ENCODE peak calls at places on chromosomes 16 and 17, in six cellular contexts. G, J, M, N, S and H are unnamed samples.

GRCh38 chr17:57478433-57478832 is 222.1 kb downstream of the MSI2 start:
- DNase-seq in J (no peak), N (no peak), G (peak; percentile 62), M (no peak), S (no peak), H (no peak)

GRCh38 chr17:14118951-14119350 is 49.6 kb downstream of the COX10 start:
- DNase-seq in N (no peak), G (no peak), S (no peak), M (no peak), J (no peak), H (no peak)

GRCh38 chr16:88382491-88383400 is at the start of gene ZNF469:
- DNase-seq in M (no peak), S (no peak), J (peak; percentile 34), N (peak; percentile 30), G (no peak), H (no peak)

GRCh38 chr17:600576-601301 is 113.9 kb downstream of the VPS53 start:
- DNase-seq in G (no peak), N (no peak), J (no peak), S (no peak), M (peak; percentile 89), H (no peak)

GRCh38 chr16:4011225-4011939 is 104.9 kb downstream of the ADCY9 start:
- DNase-seq in N (peak; percentile 30), S (no peak), M (peak; percentile 65), G (no peak), J (no peak), H (no peak)

GRCh38 chr17:55641559-55642160 is 81.0 kb downstream of the TMEM100 start:
- DNase-seq in S (peak; percentile 33), M (peak; percentile 77), G (peak; percentile 70), N (peak; percentile 52), J (peak; percentile 73), H (peak; percentile 58)

GRCh38 chr17:61401280-61402072 is 1.8 kb downstream of the TBX2 start:
- DNase-seq in J (no peak), G (no peak), N (no peak), S (no peak), M (no peak), H (no peak)

GRCh38 chr17:30369995-30370394 is 8.7 kb upstream of the CPD start:
- DNase-seq in S (no peak), J (no peak), G (no peak), M (no peak), N (no peak), H (no peak)

GRCh38 chr17:37770631-37771518 is 26.0 kb upstream of the HNF1B start:
- DNase-seq in G (peak; percentile 60), M (peak; percentile 61), N (peak; percentile 80), J (peak; percentile 82), S (no peak), H (peak; percentile 61)

GRCh38 chr17:57289613-57290012 is 33.3 kb downstream of the MSI2 start:
- DNase-seq in N (no peak), J (no peak), S (no peak), G (no peak), M (no peak), H (no peak)

GRCh38 chr16:88437367-88437964 is 15.6 kb upstream of the ZFPM1 start:
- DNase-seq in S (peak; percentile 44), G (peak; percentile 74), J (peak; percentile 52), N (peak; percentile 93), M (peak; percentile 17), H (peak; percentile 48)

GRCh38 chr16:24673155-24673554 is 56.3 kb upstream of the TNRC6A start:
- DNase-seq in S (no peak), M (no peak), J (no peak), G (no peak), N (no peak), H (peak; percentile 33)

GRCh38 chr17:27491713-27492190 is 35.5 kb downstream of the KSR1 start:
- DNase-seq in S (no peak), M (no peak), N (no peak), G (peak; percentile 94), J (no peak), H (no peak)

GRCh38 chr17:37299257-37299985 is 76.4 kb upstream of the C17orf78 start:
- DNase-seq in G (no peak), S (no peak), M (peak; percentile 66), N (no peak), J (no peak), H (no peak)

GRCh38 chr16:56911771-56912541 is 20.0 kb upstream of the HERPUD1 start:
- DNase-seq in J (no peak), M (no peak), S (no peak), G (no peak), N (no peak), H (no peak)

GRCh38 chr17:51461578-51462004 is 201.2 kb downstream of the UTP18 start:
- DNase-seq in J (peak; percentile 81), G (peak; percentile 65), M (peak; percentile 37), S (peak; percentile 29), N (peak; percentile 79), H (peak; percentile 65)

GRCh38 chr17:73308017-73308823 is 3.6 kb downstream of the CDC42EP4 start:
- DNase-seq in G (peak; percentile 95), N (no peak), S (no peak), M (peak; percentile 68), J (peak; percentile 95), H (peak; percentile 91)

GRCh38 chr16:31664683-31665482 is 137.2 kb downstream of the AHSP start:
- DNase-seq in N (no peak), S (no peak), G (no peak), M (no peak), J (no peak), H (no peak)

GRCh38 chr16:47037396-47037745 is 63.9 kb upstream of the DNAJA2 start:
- DNase-seq in S (no peak), M (no peak), N (peak; percentile 39), G (peak; percentile 37), J (peak; percentile 32), H (no peak)

GRCh38 chr17:38750312-38751121 is 2.0 kb upstream of the PSMB3 start:
- DNase-seq in G (peak; percentile 72), M (peak; percentile 33), S (no peak), J (peak; percentile 55), N (peak; percentile 57), H (peak; percentile 50)

GRCh38 chr17:47077576-47077975 is 98.5 kb upstream of the RPRML start:
- DNase-seq in S (no peak), N (no peak), J (no peak), G (no peak), M (no peak), H (no peak)

GRCh38 chr16:80924372-80924978 is 82.2 kb downstream of the CMC2 start:
- DNase-seq in M (peak; percentile 80), N (peak; percentile 87), J (peak; percentile 70), S (peak; percentile 66), G (peak; percentile 72), H (peak; percentile 54)
- TF ChIP-seq JUN in M (no peak), N (no peak), J (no peak), S (no peak), G (no peak), H (no peak)

DNA sequence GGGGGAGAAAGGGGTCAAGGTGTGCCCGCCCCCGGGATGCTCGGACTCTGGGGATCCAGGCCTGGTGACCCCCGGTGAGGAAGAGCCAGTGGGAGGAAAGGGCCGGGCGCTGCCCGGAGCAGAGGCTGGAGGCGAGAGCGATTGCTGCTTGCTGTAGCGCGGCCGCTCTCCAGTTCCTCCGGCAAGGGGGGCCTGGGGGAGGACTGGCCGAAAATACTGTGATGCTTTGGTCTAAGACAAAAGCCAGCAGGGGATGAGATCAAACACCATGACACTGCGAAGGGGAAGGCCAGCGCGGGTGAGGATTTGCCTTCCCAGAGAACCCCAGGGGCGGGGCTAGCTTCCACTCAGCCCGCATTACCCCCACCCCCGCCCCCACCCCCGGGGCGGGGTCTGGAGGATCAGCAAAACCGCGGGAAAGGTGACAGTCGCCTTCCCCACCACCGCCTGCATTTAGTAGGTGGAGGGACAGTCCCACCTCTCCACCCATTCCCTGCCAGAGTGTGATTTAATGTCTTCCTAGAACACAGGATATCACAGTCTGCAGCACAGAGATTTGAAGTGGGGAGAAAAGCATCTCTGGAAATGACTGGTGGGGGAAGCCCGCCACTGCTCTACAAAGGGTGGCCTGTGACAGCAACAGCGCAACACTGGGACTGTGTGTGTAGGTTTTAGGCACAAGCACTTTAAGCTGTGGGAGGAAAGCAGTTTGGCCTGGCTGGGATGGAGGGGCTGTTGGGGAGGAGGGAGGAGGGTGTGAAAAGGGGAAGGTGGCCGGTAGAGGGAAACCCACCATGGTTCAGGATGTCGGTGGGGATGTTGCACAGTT is 25.7 kb downstream of the MRC2 start:
- DNase-seq in S (no peak), J (peak; percentile 69), G (peak; percentile 88), M (peak; percentile 30), N (peak; percentile 85), H (no peak)
- TF ChIP-seq JUN in S (no peak), J (no peak), G (no peak), M (no peak), N (no peak), H (no peak)

DNA sequence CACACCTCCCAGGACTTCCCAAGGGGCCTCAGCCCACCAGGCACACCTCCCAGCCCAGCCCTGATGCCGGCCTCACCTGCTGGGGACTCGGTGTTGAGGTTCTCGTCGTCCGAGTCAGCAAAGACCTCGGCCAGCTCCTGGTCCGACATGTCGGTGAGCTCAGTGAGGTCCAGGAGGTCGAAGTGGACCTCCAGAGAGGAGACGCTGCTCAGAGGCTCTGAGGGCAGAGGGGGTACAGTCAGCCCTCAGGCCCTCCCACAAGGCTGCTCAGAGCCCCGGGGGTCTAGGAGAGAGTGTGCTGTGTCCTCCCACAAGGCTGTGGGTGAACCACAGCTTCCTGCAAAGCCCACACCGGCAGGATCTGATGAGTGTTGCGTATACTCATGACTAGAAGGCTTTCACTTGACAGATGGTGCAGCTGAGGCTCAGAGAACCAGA is 10.5 kb downstream of the DBNDD1 start:
- DNase-seq in N (no peak), G (no peak), M (no peak), J (no peak), S (no peak), H (no peak)
- TF ChIP-seq JUN in N (no peak), G (no peak), M (no peak), J (no peak), S (no peak), H (no peak)

GRCh38 chr17:72297326-72298115 is 176.7 kb downstream of the SOX9 start:
- DNase-seq in G (no peak), M (no peak), S (no peak), J (peak; percentile 34), N (no peak), H (no peak)
- TF ChIP-seq JUN in G (no peak), M (no peak), S (no peak), J (peak; percentile 29), N (no peak), H (no peak)

GRCh38 chr17:68601565-68602266 is 549 bp upstream of the FAM20A start:
- DNase-seq in M (no peak), J (no peak), G (no peak), N (no peak), S (no peak), H (no peak)

GRCh38 chr17:68599873-68600122 is 1.4 kb downstream of the FAM20A start:
- DNase-seq in M (no peak), G (no peak), S (no peak), N (no peak), J (no peak), H (no peak)

GRCh38 chr17:68600881-68601564 is at the start of gene FAM20A:
- DNase-seq in S (no peak), M (no peak), G (no peak), N (peak; percentile 45), J (peak; percentile 24), H (no peak)

GRCh38 chr17:68599091-68599872 is 1.9 kb downstream of the FAM20A start:
- DNase-seq in J (no peak), G (no peak), M (no peak), N (no peak), S (no peak), H (no peak)

GRCh38 chr17:68600123-68600880 is 865 bp downstream of the FAM20A start:
- DNase-seq in N (peak; percentile 81), S (no peak), J (peak; percentile 28), M (no peak), G (no peak), H (peak; percentile 59)
- TF ChIP-seq JUN in N (no peak), S (no peak), J (no peak), M (no peak), G (no peak), H (no peak)

GRCh38 chr16:20889625-20890275 is 10.4 kb downstream of the DCUN1D3 start:
- DNase-seq in M (no peak), J (no peak), S (no peak), N (no peak), G (no peak), H (no peak)
- TF ChIP-seq JUN in M (no peak), J (no peak), S (no peak), N (no peak), G (no peak), H (no peak)